ENCODE peak calls at places on chromosomes 2 and 18, in ten cellular contexts. N, Y, B, S, C, Z, W, R, I and V are unnamed samples.

GRCh38 chr2:221465776-221466175 is 106.3 kb downstream of the EPHA4 start:
- DNase-seq in N (no peak), Y (no peak), B (no peak), S (no peak), C (peak; percentile 1), Z (no peak), W (no peak), R (no peak), I (no peak), V (no peak)

GRCh38 chr2:149329470-149330126 is 789 bp upstream of the LYPD6 start:
- DNase-seq in N (peak; percentile 72), Y (peak; percentile 42), B (peak; percentile 53), S (peak; percentile 64), C (no peak), Z (peak; percentile 66), W (peak; percentile 53), R (peak; percentile 24), I (peak; percentile 51), V (peak; percentile 67)

GRCh38 chr2:239544846-239545465 is 144.1 kb upstream of the HDAC4 start:
- DNase-seq in N (no peak), Y (no peak), B (no peak), S (no peak), C (peak; percentile 11), Z (peak; percentile 40), W (no peak), R (no peak), I (no peak), V (no peak)

GRCh38 chr2:219987830-219988229 is 360.4 kb downstream of the SLC4A3 start:
- DNase-seq in N (no peak), Y (peak; percentile 66), B (no peak), S (peak; percentile 77), C (no peak), Z (no peak), W (no peak), R (peak; percentile 97), I (peak; percentile 4), V (peak; percentile 93)

GRCh38 chr2:161426788-161427412 is 10.8 kb downstream of the TBR1 start:
- DNase-seq in N (peak; percentile 55), Y (no peak), B (peak; percentile 24), S (peak; percentile 24), C (no peak), Z (no peak), W (no peak), R (no peak), I (no peak), V (no peak)

GRCh38 chr2:168722592-168722991 is 79.8 kb upstream of the NOSTRIN start:
- DNase-seq in N (no peak), Y (peak; percentile 73), B (no peak), S (peak; percentile 84), C (no peak), Z (peak; percentile 66), W (no peak), R (peak; percentile 54), I (no peak), V (peak; percentile 47)

GRCh38 chr2:181231151-181231550 is 226.0 kb upstream of the ITGA4 start:
- DNase-seq in N (no peak), Y (no peak), B (no peak), S (no peak), C (no peak), Z (no peak), W (no peak), R (no peak), I (no peak), V (peak; percentile 3)

GRCh38 chr2:38720613-38721241 is 30.4 kb downstream of the SRSF7 start:
- DNase-seq in N (no peak), Y (peak; percentile 89), B (no peak), S (peak; percentile 93), C (peak; percentile 45), Z (peak; percentile 92), W (no peak), R (peak; percentile 92), I (no peak), V (peak; percentile 94)

GRCh38 chr2:67528320-67528719 is 131.2 kb downstream of the ETAA1 start:
- DNase-seq in N (no peak), Y (no peak), B (no peak), S (no peak), C (no peak), Z (no peak), W (no peak), R (no peak), I (no peak), V (no peak)

GRCh38 chr2:15982285-15982967 is 42.1 kb downstream of the MYCN start:
- DNase-seq in N (no peak), Y (no peak), B (no peak), S (no peak), C (no peak), Z (no peak), W (no peak), R (no peak), I (no peak), V (no peak)

GRCh38 chr2:64338910-64339500 is 115.0 kb upstream of the LGALSL start:
- DNase-seq in N (no peak), Y (peak; percentile 26), B (no peak), S (no peak), C (no peak), Z (no peak), W (no peak), R (peak; percentile 81), I (no peak), V (no peak)

GRCh38 chr2:144147356-144147755 is 372.6 kb downstream of the ZEB2 start:
- DNase-seq in N (no peak), Y (no peak), B (no peak), S (no peak), C (no peak), Z (no peak), W (no peak), R (no peak), I (no peak), V (no peak)
- H3K4me3 ChIP-seq in N (no peak overlapping the region), Y (no peak overlapping the region), B (no peak overlapping the region), S (no peak overlapping the region), C (no peak overlapping the region), Z (no peak overlapping the region), W (no peak overlapping the region), R (no peak overlapping the region), I (no peak overlapping the region), V (no peak overlapping the region)

GRCh38 chr2:26971911-26972786 is 1.7 kb downstream of the MAPRE3 start:
- DNase-seq in N (no peak), Y (no peak), B (no peak), S (no peak), C (no peak), Z (no peak), W (no peak), R (no peak), I (no peak), V (peak; percentile 36)
- H3K4me3 ChIP-seq in N (no peak overlapping the region), Y (no peak overlapping the region), B (no peak overlapping the region), S (no peak overlapping the region), C (no peak overlapping the region), Z (no peak overlapping the region), W (no peak overlapping the region), R (no peak overlapping the region), I (no peak overlapping the region), V (peak overlapping the region; percentile 77)

GRCh38 chr18:57789105-57789504 is 14.0 kb downstream of the ATP8B1 start:
- DNase-seq in N (no peak), Y (peak; percentile 78), B (no peak), S (peak; percentile 44), C (no peak), Z (no peak), W (peak; percentile 75), R (no peak), I (no peak), V (peak; percentile 30)
- H3K4me3 ChIP-seq in N (no peak overlapping the region), Y (peak overlapping the region; percentile 28), B (no peak overlapping the region), S (peak overlapping the region; percentile 2), C (no peak overlapping the region), Z (no peak overlapping the region), W (peak overlapping the region; percentile 21), R (no peak overlapping the region), I (no peak overlapping the region), V (no peak overlapping the region)

DNA sequence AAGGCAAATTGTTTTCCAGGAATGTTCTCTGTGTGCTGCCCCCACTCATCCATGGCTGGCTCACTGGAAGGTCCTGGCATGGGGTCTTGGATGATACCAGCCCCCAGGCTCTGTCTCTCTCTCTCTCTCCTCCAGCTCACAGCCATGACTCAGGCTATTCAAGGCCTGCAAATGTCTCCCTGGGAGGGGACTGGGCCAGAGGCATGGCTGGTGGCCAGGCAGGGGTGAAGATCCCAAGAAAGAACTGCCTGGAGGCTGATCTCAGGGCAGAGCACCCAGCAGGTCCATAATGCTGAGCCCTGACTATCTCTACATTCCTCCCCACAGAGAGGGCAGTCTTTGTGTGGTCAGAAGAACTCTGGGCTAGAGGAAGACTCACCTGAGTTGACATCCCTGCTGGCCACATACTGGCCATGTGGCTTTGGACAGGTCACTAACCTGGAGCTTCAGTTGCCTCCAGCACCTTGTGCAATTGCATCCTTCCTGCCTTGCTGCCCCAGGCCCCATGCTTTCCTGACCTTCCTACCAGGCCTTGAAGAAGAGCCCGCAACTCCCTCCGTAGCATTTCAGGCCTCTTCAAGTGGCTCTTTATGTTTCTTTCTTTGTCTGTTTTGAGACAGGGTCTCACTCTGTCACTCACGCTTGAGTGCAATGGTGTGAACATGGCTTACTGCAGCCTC is 150.4 kb downstream of the ZFP36L2 start:
- DNase-seq in N (peak; percentile 43), Y (peak; percentile 80), B (no peak), S (peak; percentile 64), C (no peak), Z (no peak), W (no peak), R (peak; percentile 65), I (no peak), V (peak; percentile 99)
- H3K4me3 ChIP-seq in N (no peak overlapping the region), Y (no peak overlapping the region), B (no peak overlapping the region), S (no peak overlapping the region), C (no peak overlapping the region), Z (no peak overlapping the region), W (no peak overlapping the region), R (no peak overlapping the region), I (no peak overlapping the region), V (no peak overlapping the region)

GRCh38 chr18:76956648-76957047 is 134.3 kb downstream of the ZNF236 start:
- DNase-seq in N (no peak), Y (no peak), B (no peak), S (no peak), C (no peak), Z (no peak), W (no peak), R (no peak), I (no peak), V (no peak)

GRCh38 chr18:76957384-76958355 is 135.3 kb downstream of the ZNF236 start:
- DNase-seq in N (no peak), Y (no peak), B (no peak), S (no peak), C (no peak), Z (no peak), W (no peak), R (no peak), I (no peak), V (no peak)

GRCh38 chr18:76960528-76961035 is 138.2 kb downstream of the ZNF236 start:
- DNase-seq in N (no peak), Y (no peak), B (no peak), S (no peak), C (no peak), Z (no peak), W (no peak), R (no peak), I (no peak), V (no peak)

GRCh38 chr18:76959605-76960004 is 137.2 kb downstream of the ZNF236 start:
- DNase-seq in N (no peak), Y (no peak), B (no peak), S (no peak), C (no peak), Z (no peak), W (no peak), R (no peak), I (no peak), V (no peak)

GRCh38 chr18:76958692-76959341 is 136.5 kb downstream of the ZNF236 start:
- DNase-seq in N (no peak), Y (no peak), B (no peak), S (peak; percentile 3), C (no peak), Z (no peak), W (no peak), R (peak; percentile 29), I (no peak), V (no peak)
- H3K4me3 ChIP-seq in N (no peak overlapping the region), Y (no peak overlapping the region), B (no peak overlapping the region), S (no peak overlapping the region), C (no peak overlapping the region), Z (no peak overlapping the region), W (no peak overlapping the region), R (no peak overlapping the region), I (no peak overlapping the region), V (no peak overlapping the region)